ENCODE peak calls at places on chromosomes 12 and 14, in four cellular contexts. One of them, this sample, is unnamed.

GRCh38 chr12:27333311-27334009 is 824 bp downstream of the BMAL2 start:
- DNase-seq in HFFc6: no peak
- DNase-seq in astrocyte: no peak
- DNase-seq in HT1080: peak
- DNase-seq in this sample: no peak

GRCh38 chr12:73514672-73515071 is 1023.0 kb upstream of the ATXN7L3B start:
- DNase-seq in astrocyte: no peak
- DNase-seq in HFFc6: no peak
- DNase-seq in HT1080: peak
- DNase-seq in this sample: no peak

GRCh38 chr14:99351166-99352007 is 79.4 kb upstream of the BCL11B start:
- DNase-seq in HFFc6: no peak
- DNase-seq in astrocyte: no peak
- DNase-seq in HT1080: no peak
- DNase-seq in this sample: no peak

GRCh38 chr12:129115558-129115957 is 262.3 kb downstream of the GLT1D1 start:
- DNase-seq in HFFc6: no peak
- DNase-seq in astrocyte: no peak
- DNase-seq in HT1080: no peak
- DNase-seq in this sample: no peak

GRCh38 chr12:121992059-121992879 is 29.4 kb upstream of the BCL7A start:
- DNase-seq in astrocyte: peak
- DNase-seq in HFFc6: peak
- DNase-seq in HT1080: peak
- DNase-seq in this sample: peak

GRCh38 chr14:90500665-90501370 is 104.0 kb downstream of the CALM1 start:
- DNase-seq in HT1080: peak
- DNase-seq in HFFc6: no peak
- DNase-seq in astrocyte: no peak
- DNase-seq in this sample: no peak

GRCh38 chr12:52187640-52188039 is 4.2 kb downstream of the KRT80 start:
- DNase-seq in astrocyte: no peak
- DNase-seq in HFFc6: no peak
- DNase-seq in HT1080: no peak
- DNase-seq in this sample: no peak

GRCh38 chr12:120252071-120252906 is 13.2 kb downstream of the PXN start:
- DNase-seq in HFFc6: no peak
- DNase-seq in HT1080: no peak
- DNase-seq in astrocyte: no peak
- DNase-seq in this sample: no peak

GRCh38 chr12:98516184-98516873 is 939 bp downstream of the TMPO start:
- DNase-seq in HFFc6: peak
- DNase-seq in astrocyte: peak
- DNase-seq in HT1080: peak
- DNase-seq in this sample: peak

GRCh38 chr12:67534671-67535070 is 113.9 kb upstream of the DYRK2 start:
- DNase-seq in HFFc6: peak
- DNase-seq in HT1080: peak
- DNase-seq in astrocyte: peak
- DNase-seq in this sample: peak

GRCh38 chr12:3042826-3043225 is 34.4 kb upstream of the TSPAN9 start:
- DNase-seq in HFFc6: no peak
- DNase-seq in HT1080: no peak
- DNase-seq in astrocyte: no peak
- DNase-seq in this sample: no peak

GRCh38 chr12:54719691-54720090 is 71.5 kb upstream of the DCD start:
- DNase-seq in astrocyte: no peak
- DNase-seq in HT1080: peak
- DNase-seq in HFFc6: no peak
- DNase-seq in this sample: no peak

GRCh38 chr12:62372825-62373224 is 93.8 kb upstream of the MON2 start:
- DNase-seq in HT1080: no peak
- DNase-seq in astrocyte: no peak
- DNase-seq in HFFc6: no peak
- DNase-seq in this sample: no peak

GRCh38 chr12:79409562-79409961 is 281.2 kb downstream of the PAWR start:
- DNase-seq in HT1080: peak
- DNase-seq in HFFc6: peak
- DNase-seq in astrocyte: peak
- DNase-seq in this sample: no peak

GRCh38 chr12:95003213-95003920 is at the start of gene NDUFA12:
- DNase-seq in HFFc6: peak
- DNase-seq in astrocyte: peak
- DNase-seq in HT1080: peak
- DNase-seq in this sample: peak

GRCh38 chr14:56998728-56999127 is 188.4 kb upstream of the OTX2 start:
- DNase-seq in HT1080: no peak
- DNase-seq in astrocyte: no peak
- DNase-seq in HFFc6: no peak
- DNase-seq in this sample: no peak

GRCh38 chr12:50772470-50772869 is 8.6 kb downstream of the ATF1 start:
- DNase-seq in HFFc6: no peak
- DNase-seq in astrocyte: no peak
- DNase-seq in HT1080: no peak
- DNase-seq in this sample: no peak

This sample was measured in hepatic stellate cell.